ENCODE peak calls at places on chromosomes 12 and 14, in seven cellular contexts. X, S, M, Q, R, H and E are unnamed samples.

GRCh38 chr14:98187302-98187701 is 1084.7 kb downstream of the BCL11B start:
- DNase-seq in R (no peak), X (no peak), S (no peak), M (no peak), H (no peak), Q (no peak), E (no peak)

GRCh38 chr14:23177181-23177580 is 6.3 kb downstream of the SLC7A8 start:
- DNase-seq in X (no peak), Q (no peak), R (no peak), M (no peak), H (no peak), S (no peak), E (no peak)

GRCh38 chr12:3281588-3282150 is 204.5 kb downstream of the TSPAN9 start:
- DNase-seq in M (no peak), X (no peak), R (no peak), Q (no peak), H (no peak), S (no peak), E (no peak)

GRCh38 chr12:27309995-27310315 is 22.7 kb upstream of the BMAL2 start:
- DNase-seq in H (no peak), X (no peak), S (no peak), M (no peak), Q (peak; percentile 45), R (no peak), E (no peak)

GRCh38 chr12:29726321-29726692 is 57.4 kb downstream of the TMTC1 start:
- DNase-seq in H (peak; percentile 54), X (no peak), M (no peak), Q (no peak), S (no peak), R (peak; percentile 77), E (no peak)

GRCh38 chr12:29752121-29752520 is 31.6 kb downstream of the TMTC1 start:
- DNase-seq in H (no peak), R (no peak), X (no peak), M (no peak), S (no peak), Q (no peak), E (no peak)

GRCh38 chr14:33126433-33126832 is 187.8 kb downstream of the NPAS3 start:
- DNase-seq in R (no peak), M (no peak), Q (no peak), X (no peak), S (no peak), H (no peak), E (no peak)

GRCh38 chr14:51019089-51019488 is 74.8 kb upstream of the PYGL start:
- DNase-seq in R (peak; percentile 7), X (no peak), S (no peak), H (no peak), M (no peak), Q (no peak), E (no peak)

GRCh38 chr12:113955109-113955970 is 10.8 kb downstream of the RBM19 start:
- DNase-seq in H (peak; percentile 44), S (peak; percentile 29), Q (peak; percentile 28), X (no peak), M (peak; percentile 62), R (no peak), E (no peak)

GRCh38 chr12:12007001-12007712 is 63.6 kb upstream of the BCL2L14 start:
- DNase-seq in R (peak; percentile 71), H (no peak), S (no peak), M (no peak), Q (peak; percentile 79), X (peak; percentile 64), E (peak; percentile 50)

GRCh38 chr14:72828604-72829003 is 65.3 kb downstream of the DPF3 start:
- DNase-seq in M (no peak), X (no peak), R (no peak), H (no peak), Q (no peak), S (no peak), E (no peak)

GRCh38 chr14:34538871-34539406 is 562 bp downstream of the EAPP start:
- DNase-seq in H (no peak), Q (no peak), X (no peak), R (peak; percentile 26), M (no peak), S (no peak), E (no peak)

GRCh38 chr12:77058740-77059139 is 6.6 kb downstream of the E2F7 start:
- DNase-seq in R (peak; percentile 59), S (no peak), H (no peak), X (no peak), Q (no peak), M (no peak), E (no peak)

GRCh38 chr12:24396266-24396665 is 446.8 kb upstream of the SOX5 start:
- DNase-seq in Q (no peak), X (no peak), R (no peak), H (no peak), M (peak; percentile 47), S (no peak), E (no peak)

GRCh38 chr14:34794941-34795340 is 80.2 kb downstream of the BAZ1A start:
- DNase-seq in X (no peak), S (no peak), M (no peak), R (no peak), Q (no peak), H (no peak), E (no peak)

GRCh38 chr12:49980501-49981158 is 7.9 kb downstream of the AQP6 start:
- DNase-seq in R (no peak), M (peak; percentile 41), X (no peak), S (no peak), Q (no peak), H (no peak), E (no peak)

GRCh38 chr14:45364565-45364964 is 111.6 kb upstream of the MIS18BP1 start:
- DNase-seq in M (no peak), H (no peak), Q (no peak), S (no peak), X (no peak), R (no peak), E (no peak)
- TF ChIP-seq CTCF in M (peak; percentile 14), H (no peak), Q (no peak), S (no peak), X (no peak), R (no peak), E (no peak)

DNA sequence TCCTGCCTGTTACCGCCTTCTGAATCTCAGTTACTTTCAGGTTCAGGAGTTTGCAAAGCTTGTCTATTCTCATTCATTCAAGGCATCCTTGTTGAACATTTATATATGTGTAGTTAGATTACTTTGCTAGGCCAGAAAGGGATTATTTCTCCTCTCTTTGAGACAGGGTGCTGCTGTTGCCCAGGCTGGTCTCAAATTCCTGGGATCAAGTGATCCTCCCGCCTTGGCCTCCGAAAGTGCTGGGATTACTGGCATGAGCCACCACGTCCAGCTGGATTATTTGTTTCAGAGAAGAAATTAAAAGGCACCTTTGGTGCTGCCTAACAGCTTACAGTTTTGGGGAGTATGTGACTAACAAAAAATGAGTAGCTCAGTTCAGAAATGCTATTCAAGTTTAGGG is 770 bp downstream of the CHURC1 start:
- DNase-seq in S (no peak), X (no peak), R (no peak), M (no peak), Q (no peak), H (no peak), E (no peak)
- TF ChIP-seq CTCF in S (no peak), X (no peak), R (no peak), M (no peak), Q (no peak), H (no peak), E (no peak)

DNA sequence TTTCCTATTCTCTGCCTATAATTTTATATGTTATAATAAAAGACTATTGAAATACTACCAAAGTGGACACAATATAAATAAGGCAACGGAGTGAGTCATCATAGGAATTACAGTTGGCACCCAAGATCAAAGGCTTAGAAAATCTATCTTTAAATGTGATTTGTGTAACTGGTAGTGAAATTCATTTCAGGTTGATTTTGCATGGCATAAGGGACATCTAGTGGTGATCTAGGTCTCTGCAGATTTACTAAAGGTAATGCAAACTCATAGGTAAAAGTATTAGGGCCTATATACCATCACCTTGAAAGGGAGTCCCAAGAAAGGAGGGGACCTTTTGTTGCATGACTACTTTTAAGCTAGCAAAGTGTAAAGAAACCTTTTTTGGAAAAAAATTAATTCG is 527.2 kb downstream of the NRXN3 start:
- DNase-seq in X (no peak), S (no peak), M (peak; percentile 31), R (peak; percentile 42), H (peak; percentile 33), Q (peak; percentile 33), E (peak; percentile 10)
- TF ChIP-seq CTCF in X (peak; percentile 62), S (peak; percentile 48), M (peak; percentile 74), R (peak; percentile 65), H (peak; percentile 69), Q (peak; percentile 56), E (no peak)

GRCh38 chr14:64680675-64681060 is 23.6 kb upstream of the PLEKHG3 start:
- DNase-seq in M (no peak), Q (no peak), R (no peak), H (no peak), S (no peak), X (no peak), E (no peak)

GRCh38 chr14:64683264-64683663 is 21.0 kb upstream of the PLEKHG3 start:
- DNase-seq in Q (no peak), R (no peak), S (no peak), H (no peak), M (peak; percentile 34), X (no peak), E (no peak)

GRCh38 chr14:64682843-64683242 is 21.4 kb upstream of the PLEKHG3 start:
- DNase-seq in X (no peak), S (no peak), R (no peak), Q (no peak), M (no peak), H (no peak), E (no peak)

GRCh38 chr14:64684091-64684490 is 20.1 kb upstream of the PLEKHG3 start:
- DNase-seq in S (peak; percentile 44), M (no peak), H (no peak), R (no peak), Q (no peak), X (no peak), E (no peak)

GRCh38 chr14:64682173-64682710 is 22.0 kb upstream of the PLEKHG3 start:
- DNase-seq in H (peak; percentile 90), S (peak; percentile 67), R (peak; percentile 62), Q (no peak), X (no peak), M (no peak), E (no peak)
- TF ChIP-seq CTCF in H (no peak), S (peak; percentile 43), R (no peak), Q (no peak), X (no peak), M (no peak), E (no peak)

DNA sequence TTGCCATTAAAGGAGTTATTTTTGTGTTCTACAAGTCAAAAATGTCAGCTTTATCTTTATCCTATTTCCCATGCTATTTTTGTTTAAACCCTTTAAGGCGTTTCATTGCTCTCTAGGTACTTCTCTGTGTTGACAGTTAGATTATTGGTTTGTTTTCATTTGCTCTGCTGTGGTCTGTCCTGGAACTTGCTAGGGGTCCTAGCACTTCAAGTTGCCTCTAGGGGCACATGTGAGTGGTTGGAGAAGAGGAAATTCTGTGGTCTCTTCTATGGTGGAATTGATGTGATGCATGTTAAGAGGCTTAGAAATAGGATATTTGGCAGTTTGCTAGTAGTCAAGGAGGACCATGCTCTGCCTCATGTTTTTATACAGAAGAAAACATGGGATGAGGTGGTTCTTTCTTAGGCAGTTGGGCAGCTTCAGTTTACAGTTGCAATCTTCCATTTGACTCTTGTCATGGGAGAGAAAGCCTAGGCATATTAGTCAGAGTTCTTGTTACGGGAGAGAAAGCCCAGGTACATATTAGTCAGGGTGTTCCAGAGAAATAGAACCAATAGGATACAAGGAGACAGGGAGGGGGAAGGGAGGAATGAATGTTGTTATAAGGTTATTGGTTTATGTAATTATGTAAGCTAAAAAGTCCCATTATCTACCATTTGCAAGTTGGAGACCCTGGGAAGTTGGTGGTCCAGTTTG is 14.4 kb downstream of the TTLL5 start:
- DNase-seq in R (no peak), X (no peak), Q (no peak), M (peak; percentile 21), S (no peak), H (peak; percentile 21), E (no peak)
- TF ChIP-seq CTCF in R (peak; percentile 39), X (no peak), Q (no peak), M (peak; percentile 39), S (no peak), H (no peak), E (no peak)

GRCh38 chr12:102622618-102623017 is 142.3 kb upstream of the IGF1 start:
- DNase-seq in S (no peak), Q (no peak), R (no peak), M (no peak), X (no peak), H (no peak), E (no peak)
- TF ChIP-seq CTCF in S (no peak), Q (no peak), R (no peak), M (no peak), X (no peak), H (no peak), E (no peak)